ENCODE peak calls at places on chromosomes 3 and 15, in seven cellular contexts. One of them, this sample, is unnamed.
A peak's percentile ranks its signal among the peaks of the same experiment; 100 is the strongest.

GRCh38 chr3:165195226-165195625 is 958 bp downstream of the SLITRK3 start:
- DNase-seq in H1: no peak
- DNase-seq in CD4-positive, alpha-beta T cell: no peak
- DNase-seq in heart left ventricle: no peak
- DNase-seq in activated CD8-positive, alpha-beta memory T cell treated with anti-CD3 and anti-CD28 coated beads for 48 hours: no peak
- DNase-seq in cerebellum: peak; percentile 14
- DNase-seq in T-helper 9 cell: no peak
- DNase-seq in this sample: no peak

GRCh38 chr3:145070795-145071194 is 1090.2 kb downstream of the PLOD2 start:
- DNase-seq in H1: no peak
- DNase-seq in CD4-positive, alpha-beta T cell: no peak
- DNase-seq in heart left ventricle: no peak
- DNase-seq in activated CD8-positive, alpha-beta memory T cell treated with anti-CD3 and anti-CD28 coated beads for 48 hours: no peak
- DNase-seq in cerebellum: no peak
- DNase-seq in T-helper 9 cell: no peak
- DNase-seq in this sample: no peak

GRCh38 chr3:191566469-191566868 is 105.5 kb downstream of the PYDC2 start:
- DNase-seq in H1: no peak
- DNase-seq in CD4-positive, alpha-beta T cell: no peak
- DNase-seq in heart left ventricle: no peak
- DNase-seq in activated CD8-positive, alpha-beta memory T cell treated with anti-CD3 and anti-CD28 coated beads for 48 hours: no peak
- DNase-seq in cerebellum: no peak
- DNase-seq in T-helper 9 cell: no peak
- DNase-seq in this sample: peak; percentile 31

GRCh38 chr15:81899024-81899423 is 146.8 kb downstream of the MEX3B start:
- DNase-seq in H1: no peak
- DNase-seq in CD4-positive, alpha-beta T cell: no peak
- DNase-seq in heart left ventricle: no peak
- DNase-seq in activated CD8-positive, alpha-beta memory T cell treated with anti-CD3 and anti-CD28 coated beads for 48 hours: no peak
- DNase-seq in cerebellum: no peak
- DNase-seq in T-helper 9 cell: no peak
- DNase-seq in this sample: no peak

GRCh38 chr3:29440321-29441019 is 159.6 kb downstream of the RBMS3 start:
- DNase-seq in H1: no peak
- DNase-seq in CD4-positive, alpha-beta T cell: no peak
- DNase-seq in heart left ventricle: no peak
- DNase-seq in activated CD8-positive, alpha-beta memory T cell treated with anti-CD3 and anti-CD28 coated beads for 48 hours: no peak
- DNase-seq in cerebellum: no peak
- DNase-seq in T-helper 9 cell: no peak
- DNase-seq in this sample: no peak

GRCh38 chr15:101490408-101490891 is 943 bp upstream of the PCSK6 start:
- DNase-seq in H1: no peak
- DNase-seq in CD4-positive, alpha-beta T cell: no peak
- DNase-seq in heart left ventricle: no peak
- DNase-seq in activated CD8-positive, alpha-beta memory T cell treated with anti-CD3 and anti-CD28 coated beads for 48 hours: no peak
- DNase-seq in cerebellum: no peak
- DNase-seq in T-helper 9 cell: no peak
- DNase-seq in this sample: no peak

GRCh38 chr15:77695548-77695947 is 62.8 kb upstream of the LINGO1 start:
- DNase-seq in H1: no peak
- DNase-seq in CD4-positive, alpha-beta T cell: no peak
- DNase-seq in heart left ventricle: no peak
- DNase-seq in activated CD8-positive, alpha-beta memory T cell treated with anti-CD3 and anti-CD28 coated beads for 48 hours: no peak
- DNase-seq in cerebellum: no peak
- DNase-seq in T-helper 9 cell: no peak
- DNase-seq in this sample: no peak

GRCh38 chr3:6119367-6119766 is 741.5 kb upstream of the GRM7 start:
- DNase-seq in H1: no peak
- DNase-seq in CD4-positive, alpha-beta T cell: no peak
- DNase-seq in heart left ventricle: no peak
- DNase-seq in activated CD8-positive, alpha-beta memory T cell treated with anti-CD3 and anti-CD28 coated beads for 48 hours: no peak
- DNase-seq in cerebellum: no peak
- DNase-seq in T-helper 9 cell: no peak
- DNase-seq in this sample: no peak

GRCh38 chr3:124088801-124089200 is 96.9 kb upstream of the ROPN1 start:
- DNase-seq in H1: no peak
- DNase-seq in CD4-positive, alpha-beta T cell: no peak
- DNase-seq in heart left ventricle: no peak
- DNase-seq in activated CD8-positive, alpha-beta memory T cell treated with anti-CD3 and anti-CD28 coated beads for 48 hours: no peak
- DNase-seq in cerebellum: no peak
- DNase-seq in T-helper 9 cell: no peak
- DNase-seq in this sample: no peak

GRCh38 chr3:71968491-71968890 is 183.5 kb upstream of the PROK2 start:
- DNase-seq in H1: no peak
- DNase-seq in CD4-positive, alpha-beta T cell: no peak
- DNase-seq in heart left ventricle: no peak
- DNase-seq in activated CD8-positive, alpha-beta memory T cell treated with anti-CD3 and anti-CD28 coated beads for 48 hours: no peak
- DNase-seq in cerebellum: no peak
- DNase-seq in T-helper 9 cell: no peak
- DNase-seq in this sample: no peak

GRCh38 chr3:109339714-109340648 is 2.6 kb upstream of the DPPA4 start:
- DNase-seq in H1: no peak
- DNase-seq in CD4-positive, alpha-beta T cell: no peak
- DNase-seq in heart left ventricle: no peak
- DNase-seq in activated CD8-positive, alpha-beta memory T cell treated with anti-CD3 and anti-CD28 coated beads for 48 hours: no peak
- DNase-seq in cerebellum: no peak
- DNase-seq in T-helper 9 cell: no peak
- DNase-seq in this sample: no peak

GRCh38 chr15:92400573-92400972 is 6.9 kb downstream of the ST8SIA2 start:
- DNase-seq in H1: no peak
- DNase-seq in CD4-positive, alpha-beta T cell: no peak
- DNase-seq in heart left ventricle: no peak
- DNase-seq in activated CD8-positive, alpha-beta memory T cell treated with anti-CD3 and anti-CD28 coated beads for 48 hours: no peak
- DNase-seq in cerebellum: no peak
- DNase-seq in T-helper 9 cell: no peak
- DNase-seq in this sample: no peak

GRCh38 chr15:70869346-70869745 is 15.4 kb upstream of the LARP6 start:
- DNase-seq in H1: no peak
- DNase-seq in CD4-positive, alpha-beta T cell: no peak
- DNase-seq in heart left ventricle: no peak
- DNase-seq in activated CD8-positive, alpha-beta memory T cell treated with anti-CD3 and anti-CD28 coated beads for 48 hours: no peak
- DNase-seq in cerebellum: no peak
- DNase-seq in T-helper 9 cell: no peak
- DNase-seq in this sample: no peak

GRCh38 chr15:100129677-100130076 is 212.1 kb downstream of the ADAMTS17 start:
- DNase-seq in H1: no peak
- DNase-seq in CD4-positive, alpha-beta T cell: no peak
- DNase-seq in heart left ventricle: no peak
- DNase-seq in activated CD8-positive, alpha-beta memory T cell treated with anti-CD3 and anti-CD28 coated beads for 48 hours: no peak
- DNase-seq in cerebellum: no peak
- DNase-seq in T-helper 9 cell: no peak
- DNase-seq in this sample: no peak

GRCh38 chr3:63990733-63991132 is 32.6 kb downstream of the PSMD6 start:
- DNase-seq in H1: no peak
- DNase-seq in CD4-positive, alpha-beta T cell: no peak
- DNase-seq in heart left ventricle: no peak
- DNase-seq in activated CD8-positive, alpha-beta memory T cell treated with anti-CD3 and anti-CD28 coated beads for 48 hours: no peak
- DNase-seq in cerebellum: no peak
- DNase-seq in T-helper 9 cell: no peak
- DNase-seq in this sample: no peak

GRCh38 chr3:39478226-39478625 is 10.7 kb downstream of the MOBP start:
- DNase-seq in H1: no peak
- DNase-seq in CD4-positive, alpha-beta T cell: no peak
- DNase-seq in heart left ventricle: no peak
- DNase-seq in activated CD8-positive, alpha-beta memory T cell treated with anti-CD3 and anti-CD28 coated beads for 48 hours: no peak
- DNase-seq in cerebellum: no peak
- DNase-seq in T-helper 9 cell: no peak
- DNase-seq in this sample: no peak

GRCh38 chr3:50459792-50460191 is 43.6 kb downstream of the CACNA2D2 start:
- DNase-seq in H1: no peak
- DNase-seq in CD4-positive, alpha-beta T cell: no peak
- DNase-seq in heart left ventricle: no peak
- DNase-seq in activated CD8-positive, alpha-beta memory T cell treated with anti-CD3 and anti-CD28 coated beads for 48 hours: no peak
- DNase-seq in cerebellum: no peak
- DNase-seq in T-helper 9 cell: no peak
- DNase-seq in this sample: no peak

GRCh38 chr3:118938183-118938961 is 96.3 kb downstream of the IGSF11 start:
- DNase-seq in H1: no peak
- DNase-seq in CD4-positive, alpha-beta T cell: no peak
- DNase-seq in heart left ventricle: no peak
- DNase-seq in activated CD8-positive, alpha-beta memory T cell treated with anti-CD3 and anti-CD28 coated beads for 48 hours: no peak
- DNase-seq in cerebellum: no peak
- DNase-seq in T-helper 9 cell: no peak
- DNase-seq in this sample: no peak

GRCh38 chr3:196868297-196868661 is 559 bp downstream of the SENP5 start:
- DNase-seq in H1: no peak
- DNase-seq in CD4-positive, alpha-beta T cell: no peak
- DNase-seq in heart left ventricle: peak; percentile 59
- DNase-seq in activated CD8-positive, alpha-beta memory T cell treated with anti-CD3 and anti-CD28 coated beads for 48 hours: no peak
- DNase-seq in cerebellum: no peak
- DNase-seq in T-helper 9 cell: peak; percentile 5
- DNase-seq in this sample: no peak

GRCh38 chr15:25170113-25170731 is 215.4 kb downstream of the SNRPN start:
- DNase-seq in H1: no peak
- DNase-seq in CD4-positive, alpha-beta T cell: no peak
- DNase-seq in heart left ventricle: peak; percentile 39
- DNase-seq in activated CD8-positive, alpha-beta memory T cell treated with anti-CD3 and anti-CD28 coated beads for 48 hours: no peak
- DNase-seq in cerebellum: no peak
- DNase-seq in T-helper 9 cell: no peak
- DNase-seq in this sample: no peak

GRCh38 chr3:70631716-70632307 is 319.4 kb upstream of the MDFIC2 start:
- DNase-seq in H1: peak; percentile 50
- DNase-seq in CD4-positive, alpha-beta T cell: no peak
- DNase-seq in heart left ventricle: no peak
- DNase-seq in activated CD8-positive, alpha-beta memory T cell treated with anti-CD3 and anti-CD28 coated beads for 48 hours: no peak
- DNase-seq in cerebellum: no peak
- DNase-seq in T-helper 9 cell: no peak
- DNase-seq in this sample: no peak

GRCh38 chr3:156981005-156981404 is 154.9 kb downstream of the LEKR1 start:
- DNase-seq in H1: no peak
- DNase-seq in CD4-positive, alpha-beta T cell: no peak
- DNase-seq in heart left ventricle: no peak
- DNase-seq in activated CD8-positive, alpha-beta memory T cell treated with anti-CD3 and anti-CD28 coated beads for 48 hours: no peak
- DNase-seq in cerebellum: no peak
- DNase-seq in T-helper 9 cell: no peak
- DNase-seq in this sample: no peak

GRCh38 chr15:88834211-88834812 is 31.1 kb downstream of the ACAN start:
- DNase-seq in H1: peak; percentile 13
- DNase-seq in CD4-positive, alpha-beta T cell: no peak
- DNase-seq in heart left ventricle: no peak
- DNase-seq in activated CD8-positive, alpha-beta memory T cell treated with anti-CD3 and anti-CD28 coated beads for 48 hours: no peak
- DNase-seq in cerebellum: no peak
- DNase-seq in T-helper 9 cell: peak; percentile 17
- DNase-seq in this sample: peak; percentile 6

GRCh38 chr3:89332311-89333159 is 225.1 kb downstream of the EPHA3 start:
- DNase-seq in H1: peak; percentile 31
- DNase-seq in CD4-positive, alpha-beta T cell: no peak
- DNase-seq in heart left ventricle: no peak
- DNase-seq in activated CD8-positive, alpha-beta memory T cell treated with anti-CD3 and anti-CD28 coated beads for 48 hours: no peak
- DNase-seq in cerebellum: no peak
- DNase-seq in T-helper 9 cell: no peak
- DNase-seq in this sample: no peak

GRCh38 chr3:52649461-52650210 is 36.1 kb downstream of the PBRM1 start:
- DNase-seq in H1: no peak
- DNase-seq in CD4-positive, alpha-beta T cell: no peak
- DNase-seq in heart left ventricle: no peak
- DNase-seq in activated CD8-positive, alpha-beta memory T cell treated with anti-CD3 and anti-CD28 coated beads for 48 hours: no peak
- DNase-seq in cerebellum: no peak
- DNase-seq in T-helper 9 cell: no peak
- DNase-seq in this sample: no peak

GRCh38 chr15:71189723-71190122 is 74.5 kb downstream of the THSD4 start:
- DNase-seq in H1: no peak
- DNase-seq in CD4-positive, alpha-beta T cell: no peak
- DNase-seq in heart left ventricle: no peak
- DNase-seq in activated CD8-positive, alpha-beta memory T cell treated with anti-CD3 and anti-CD28 coated beads for 48 hours: no peak
- DNase-seq in cerebellum: no peak
- DNase-seq in T-helper 9 cell: no peak
- DNase-seq in this sample: no peak

GRCh38 chr15:78906310-78906608 is 33.6 kb downstream of the MORF4L1 start:
- DNase-seq in H1: no peak
- DNase-seq in CD4-positive, alpha-beta T cell: no peak
- DNase-seq in heart left ventricle: no peak
- DNase-seq in activated CD8-positive, alpha-beta memory T cell treated with anti-CD3 and anti-CD28 coated beads for 48 hours: no peak
- DNase-seq in cerebellum: no peak
- DNase-seq in T-helper 9 cell: no peak
- DNase-seq in this sample: no peak

GRCh38 chr3:195897081-195897852 is 11.1 kb downstream of the TNK2 start:
- DNase-seq in H1: no peak
- DNase-seq in CD4-positive, alpha-beta T cell: no peak
- DNase-seq in heart left ventricle: peak; percentile 63
- DNase-seq in activated CD8-positive, alpha-beta memory T cell treated with anti-CD3 and anti-CD28 coated beads for 48 hours: no peak
- DNase-seq in cerebellum: no peak
- DNase-seq in T-helper 9 cell: no peak
- DNase-seq in this sample: no peak

GRCh38 chr15:93286456-93286855 is 197.4 kb upstream of the RGMA start:
- DNase-seq in H1: no peak
- DNase-seq in CD4-positive, alpha-beta T cell: no peak
- DNase-seq in heart left ventricle: no peak
- DNase-seq in activated CD8-positive, alpha-beta memory T cell treated with anti-CD3 and anti-CD28 coated beads for 48 hours: no peak
- DNase-seq in cerebellum: no peak
- DNase-seq in T-helper 9 cell: no peak
- DNase-seq in this sample: no peak